ENCODE peak calls at places on chromosomes 2 and 18, in five cellular contexts. One of them, this sample, is unnamed.
A peak's percentile ranks its signal among the peaks of the same experiment; 100 is the strongest.

GRCh38 chr2:236485519-236485918 is 84.1 kb upstream of the ACKR3 start:
- DNase-seq in ovary: no peak
- DNase-seq in HepG2: no peak
- DNase-seq in A549: no peak
- DNase-seq in H1: no peak
- DNase-seq in this sample: no peak

GRCh38 chr2:3146175-3146574 is 231.4 kb downstream of the EIPR1 start:
- DNase-seq in ovary: no peak
- DNase-seq in HepG2: no peak
- DNase-seq in A549: no peak
- DNase-seq in H1: no peak
- DNase-seq in this sample: no peak

GRCh38 chr2:170369894-170370293 is 191.9 kb downstream of the MYO3B start:
- DNase-seq in HepG2: peak; percentile 40
- DNase-seq in ovary: no peak
- DNase-seq in H1: no peak
- DNase-seq in A549: peak; percentile 2
- DNase-seq in this sample: no peak

GRCh38 chr2:241776336-241777166 is at the start of gene GAL3ST2:
- DNase-seq in ovary: no peak
- DNase-seq in A549: no peak
- DNase-seq in H1: no peak
- DNase-seq in HepG2: no peak
- DNase-seq in this sample: peak; percentile 53

GRCh38 chr2:31075393-31075792 is 62.8 kb downstream of the GALNT14 start:
- DNase-seq in HepG2: no peak
- DNase-seq in H1: no peak
- DNase-seq in ovary: no peak
- DNase-seq in A549: no peak
- DNase-seq in this sample: no peak

GRCh38 chr18:61581578-61582204 is 248.5 kb downstream of the CDH20 start:
- DNase-seq in H1: peak; percentile 71
- DNase-seq in A549: peak; percentile 55
- DNase-seq in ovary: peak; percentile 80
- DNase-seq in HepG2: peak; percentile 14
- DNase-seq in this sample: peak; percentile 80

GRCh38 chr18:72544092-72544886 is at the start of gene CBLN2:
- DNase-seq in HepG2: peak; percentile 23
- DNase-seq in A549: peak; percentile 49
- DNase-seq in H1: no peak
- DNase-seq in ovary: no peak
- DNase-seq in this sample: no peak

GRCh38 chr2:37523861-37524362 is 147.5 kb downstream of the CDC42EP3 start:
- DNase-seq in HepG2: no peak
- DNase-seq in ovary: peak; percentile 71
- DNase-seq in A549: no peak
- DNase-seq in H1: no peak
- DNase-seq in this sample: peak; percentile 86

GRCh38 chr18:70046796-70047195 is 99.1 kb upstream of the CD226 start:
- DNase-seq in A549: no peak
- DNase-seq in ovary: no peak
- DNase-seq in H1: no peak
- DNase-seq in HepG2: no peak
- DNase-seq in this sample: no peak

GRCh38 chr2:10120938-10121574 is 1.5 kb upstream of the RRM2 start:
- DNase-seq in H1: no peak
- DNase-seq in ovary: no peak
- DNase-seq in HepG2: peak; percentile 72
- DNase-seq in A549: no peak
- DNase-seq in this sample: peak; percentile 14

GRCh38 chr18:72727776-72728175 is 140.0 kb downstream of the NETO1 start:
- DNase-seq in A549: no peak
- DNase-seq in HepG2: no peak
- DNase-seq in H1: no peak
- DNase-seq in ovary: no peak
- DNase-seq in this sample: no peak

GRCh38 chr2:96344011-96344410 is 8.4 kb downstream of the NCAPH start:
- DNase-seq in HepG2: no peak
- DNase-seq in A549: no peak
- DNase-seq in H1: no peak
- DNase-seq in ovary: no peak
- DNase-seq in this sample: no peak

GRCh38 chr18:24585996-24586566 is 125.6 kb downstream of the HRH4 start:
- DNase-seq in HepG2: no peak
- DNase-seq in H1: no peak
- DNase-seq in ovary: no peak
- DNase-seq in A549: no peak
- DNase-seq in this sample: no peak

GRCh38 chr2:61702088-61702467 is 151.8 kb downstream of the FAM161A start:
- DNase-seq in HepG2: no peak
- DNase-seq in ovary: no peak
- DNase-seq in H1: no peak
- DNase-seq in A549: no peak
- DNase-seq in this sample: no peak

GRCh38 chr2:11749646-11750349 is 3.4 kb downstream of the LPIN1 start:
- DNase-seq in H1: no peak
- DNase-seq in A549: no peak
- DNase-seq in ovary: peak; percentile 62
- DNase-seq in HepG2: no peak
- DNase-seq in this sample: no peak

GRCh38 chr18:45557296-45557695 is 58.0 kb upstream of the SLC14A2 start:
- DNase-seq in ovary: no peak
- DNase-seq in HepG2: no peak
- DNase-seq in H1: no peak
- DNase-seq in A549: no peak
- DNase-seq in this sample: no peak

GRCh38 chr2:43088148-43089073 is 138.0 kb downstream of the ZFP36L2 start:
- DNase-seq in H1: no peak
- DNase-seq in A549: no peak
- DNase-seq in HepG2: peak; percentile 95
- DNase-seq in ovary: no peak
- DNase-seq in this sample: peak; percentile 66

GRCh38 chr2:240394549-240394948 is 40.9 kb upstream of the GPC1 start:
- DNase-seq in H1: no peak
- DNase-seq in ovary: no peak
- DNase-seq in A549: no peak
- DNase-seq in HepG2: no peak
- DNase-seq in this sample: peak; percentile 46

GRCh38 chr2:36376319-36376765 is 20.8 kb downstream of the CRIM1 start:
- DNase-seq in A549: no peak
- DNase-seq in HepG2: peak; percentile 93
- DNase-seq in ovary: peak; percentile 83
- DNase-seq in H1: no peak
- DNase-seq in this sample: peak; percentile 92

GRCh38 chr2:136874258-136874657 is 108.9 kb downstream of the THSD7B start:
- DNase-seq in A549: no peak
- DNase-seq in HepG2: peak; percentile 11
- DNase-seq in H1: no peak
- DNase-seq in ovary: no peak
- DNase-seq in this sample: no peak

GRCh38 chr2:157990173-157990572 is 111.5 kb upstream of the UPP2 start:
- DNase-seq in HepG2: no peak
- DNase-seq in H1: no peak
- DNase-seq in A549: no peak
- DNase-seq in ovary: no peak
- DNase-seq in this sample: no peak

GRCh38 chr18:57843403-57843802 is 40.3 kb upstream of the ATP8B1 start:
- DNase-seq in ovary: no peak
- DNase-seq in HepG2: no peak
- DNase-seq in H1: no peak
- DNase-seq in A549: no peak
- DNase-seq in this sample: no peak

GRCh38 chr2:187689372-187689771 is 135.1 kb upstream of the TFPI start:
- DNase-seq in H1: no peak
- DNase-seq in HepG2: no peak
- DNase-seq in A549: peak; percentile 6
- DNase-seq in ovary: no peak
- DNase-seq in this sample: no peak

GRCh38 chr2:208012449-208012848 is 12.9 kb downstream of the PLEKHM3 start:
- DNase-seq in H1: no peak
- DNase-seq in ovary: no peak
- DNase-seq in A549: no peak
- DNase-seq in HepG2: no peak
- DNase-seq in this sample: no peak

GRCh38 chr2:186129767-186130581 is 356.1 kb upstream of the ZC3H15 start:
- DNase-seq in ovary: no peak
- DNase-seq in A549: no peak
- DNase-seq in HepG2: peak; percentile 75
- DNase-seq in H1: no peak
- DNase-seq in this sample: no peak

GRCh38 chr2:44778671-44779476 is 162.6 kb upstream of the SIX3 start:
- DNase-seq in ovary: no peak
- DNase-seq in HepG2: no peak
- DNase-seq in A549: no peak
- DNase-seq in H1: no peak
- DNase-seq in this sample: no peak

GRCh38 chr2:108634591-108635160 is 84.6 kb upstream of the RANBP2 start:
- DNase-seq in A549: no peak
- DNase-seq in H1: no peak
- DNase-seq in HepG2: no peak
- DNase-seq in ovary: no peak
- DNase-seq in this sample: no peak

GRCh38 chr2:18187214-18187613 is 308.7 kb downstream of the KCNS3 start:
- DNase-seq in A549: no peak
- DNase-seq in ovary: no peak
- DNase-seq in H1: no peak
- DNase-seq in HepG2: no peak
- DNase-seq in this sample: no peak

GRCh38 chr2:166074430-166074829 is 53.4 kb downstream of the SCN1A start:
- DNase-seq in H1: no peak
- DNase-seq in A549: no peak
- DNase-seq in HepG2: no peak
- DNase-seq in ovary: no peak
- DNase-seq in this sample: no peak

GRCh38 chr2:166375736-166376487 is at the start of gene SCN9A:
- DNase-seq in HepG2: peak; percentile 82
- DNase-seq in H1: peak; percentile 67
- DNase-seq in A549: peak; percentile 49
- DNase-seq in ovary: peak; percentile 51
- DNase-seq in this sample: peak; percentile 89

GRCh38 chr18:34158881-34159690 is 65.6 kb downstream of the NOL4 start:
- DNase-seq in A549: no peak
- DNase-seq in H1: peak; percentile 74
- DNase-seq in HepG2: peak; percentile 2
- DNase-seq in ovary: peak; percentile 21
- DNase-seq in this sample: peak; percentile 64

GRCh38 chr18:33821503-33821902 is 243.5 kb downstream of the ASXL3 start:
- DNase-seq in H1: no peak
- DNase-seq in ovary: no peak
- DNase-seq in HepG2: no peak
- DNase-seq in A549: no peak
- DNase-seq in this sample: no peak

GRCh38 chr2:120898961-120899360 is 163.3 kb downstream of the GLI2 start:
- DNase-seq in H1: no peak
- DNase-seq in HepG2: no peak
- DNase-seq in A549: no peak
- DNase-seq in ovary: no peak
- DNase-seq in this sample: no peak

GRCh38 chr18:73679941-73680700 is 467.5 kb downstream of the FBXO15 start:
- DNase-seq in ovary: no peak
- DNase-seq in HepG2: no peak
- DNase-seq in H1: no peak
- DNase-seq in A549: no peak
- DNase-seq in this sample: no peak

GRCh38 chr18:34031810-34032209 is 192.9 kb downstream of the NOL4 start:
- DNase-seq in HepG2: no peak
- DNase-seq in ovary: no peak
- DNase-seq in A549: no peak
- DNase-seq in H1: no peak
- DNase-seq in this sample: no peak

GRCh38 chr2:131027566-131028528 is 65.4 kb downstream of the FAM168B start:
- DNase-seq in H1: no peak
- DNase-seq in ovary: no peak
- DNase-seq in A549: no peak
- DNase-seq in HepG2: no peak
- DNase-seq in this sample: peak; percentile 52
- TF ChIP-seq CTCF in H1: no peak
- TF ChIP-seq CTCF in ovary: no peak
- TF ChIP-seq CTCF in A549: no peak
- TF ChIP-seq CTCF in HepG2: no peak
- TF ChIP-seq CTCF in this sample: no peak

GRCh38 chr2:218397502-218398436 is 1.9 kb upstream of the CTDSP1 start:
- DNase-seq in ovary: peak; percentile 77
- DNase-seq in HepG2: peak; percentile 90
- DNase-seq in H1: no peak
- DNase-seq in A549: peak; percentile 65
- DNase-seq in this sample: peak; percentile 90
- TF ChIP-seq POLR2A in ovary: peak; percentile 2
- TF ChIP-seq POLR2A in HepG2: peak; percentile 66
- TF ChIP-seq POLR2A in H1: no peak
- TF ChIP-seq POLR2A in A549: peak; percentile 36
- TF ChIP-seq POLR2A in this sample: peak; percentile 14

GRCh38 chr2:204538179-204539009 is 6.9 kb upstream of the PARD3B start:
- DNase-seq in A549: no peak
- DNase-seq in ovary: peak; percentile 65
- DNase-seq in H1: no peak
- DNase-seq in HepG2: no peak
- DNase-seq in this sample: peak; percentile 75
- TF ChIP-seq EP300 in A549: no peak
- TF ChIP-seq EP300 in ovary: no peak
- TF ChIP-seq EP300 in H1: no peak
- TF ChIP-seq EP300 in HepG2: no peak
- TF ChIP-seq EP300 in this sample: no peak

GRCh38 chr18:48875942-48876511 is 74.7 kb downstream of the SMAD7 start:
- DNase-seq in A549: no peak
- DNase-seq in HepG2: peak; percentile 69
- DNase-seq in H1: no peak
- DNase-seq in ovary: no peak
- DNase-seq in this sample: peak; percentile 53
- TF ChIP-seq CTCF in A549: no peak
- TF ChIP-seq CTCF in HepG2: peak; percentile 15
- TF ChIP-seq CTCF in H1: no peak
- TF ChIP-seq CTCF in ovary: no peak
- TF ChIP-seq CTCF in this sample: no peak

GRCh38 chr2:128797937-128798336 is 479.3 kb upstream of the HS6ST1 start:
- DNase-seq in A549: no peak
- DNase-seq in HepG2: no peak
- DNase-seq in ovary: no peak
- DNase-seq in H1: no peak
- DNase-seq in this sample: no peak
- TF ChIP-seq POLR2A in A549: no peak
- TF ChIP-seq POLR2A in HepG2: no peak
- TF ChIP-seq POLR2A in ovary: no peak
- TF ChIP-seq POLR2A in H1: no peak
- TF ChIP-seq POLR2A in this sample: no peak

This sample was measured in sigmoid colon.